ENCODE peak calls at places on chromosomes 1 and 21, in five cellular contexts. One of them, this sample, is unnamed.

GRCh38 chr1:23466423-23466989 is 17.5 kb downstream of the ASAP3 start:
- DNase-seq in A549: no peak
- DNase-seq in H1: no peak
- DNase-seq in K562: no peak
- DNase-seq in stomach: no peak
- DNase-seq in this sample: no peak

GRCh38 chr21:44088401-44088780 is 18.8 kb upstream of the PWP2 start:
- DNase-seq in A549: no peak
- DNase-seq in H1: no peak
- DNase-seq in K562: no peak
- DNase-seq in stomach: peak
- DNase-seq in this sample: no peak

GRCh38 chr21:41246808-41247207 is 69.8 kb upstream of the FAM3B start:
- DNase-seq in A549: no peak
- DNase-seq in H1: no peak
- DNase-seq in K562: no peak
- DNase-seq in stomach: no peak
- DNase-seq in this sample: no peak

GRCh38 chr1:226520640-226521355 is 27.8 kb upstream of the STUM start:
- DNase-seq in A549: no peak
- DNase-seq in H1: no peak
- DNase-seq in K562: no peak
- DNase-seq in stomach: no peak
- DNase-seq in this sample: no peak

GRCh38 chr1:20717452-20718342 is at the start of gene KIF17:
- DNase-seq in A549: peak
- DNase-seq in H1: no peak
- DNase-seq in K562: peak
- DNase-seq in stomach: peak
- DNase-seq in this sample: peak

GRCh38 chr1:231929311-231929710 is 302.7 kb downstream of the DISC1 start:
- DNase-seq in A549: no peak
- DNase-seq in H1: no peak
- DNase-seq in K562: no peak
- DNase-seq in stomach: no peak
- DNase-seq in this sample: no peak

GRCh38 chr1:156295391-156295947 is at the start of gene GLMP:
- DNase-seq in A549: peak
- DNase-seq in H1: no peak
- DNase-seq in K562: peak
- DNase-seq in stomach: peak
- DNase-seq in this sample: peak

GRCh38 chr1:3534803-3535637 is 76.3 kb downstream of the MEGF6 start:
- DNase-seq in A549: no peak
- DNase-seq in H1: no peak
- DNase-seq in K562: no peak
- DNase-seq in stomach: no peak
- DNase-seq in this sample: no peak

GRCh38 chr1:160260436-160261382 is 1.6 kb downstream of the DCAF8 start:
- DNase-seq in A549: no peak
- DNase-seq in H1: no peak
- DNase-seq in K562: peak
- DNase-seq in stomach: no peak
- DNase-seq in this sample: no peak

GRCh38 chr1:119631086-119631432 is 17.0 kb downstream of the ZNF697 start:
- DNase-seq in A549: no peak
- DNase-seq in H1: no peak
- DNase-seq in K562: no peak
- DNase-seq in stomach: no peak
- DNase-seq in this sample: no peak

GRCh38 chr1:29197590-29197924 is 15.9 kb upstream of the SRSF4 start:
- DNase-seq in A549: peak
- DNase-seq in H1: no peak
- DNase-seq in K562: peak
- DNase-seq in stomach: peak
- DNase-seq in this sample: no peak

GRCh38 chr1:177849588-177849987 is 120.3 kb downstream of the SEC16B start:
- DNase-seq in A549: no peak
- DNase-seq in H1: no peak
- DNase-seq in K562: no peak
- DNase-seq in stomach: no peak
- DNase-seq in this sample: no peak

GRCh38 chr1:168348146-168348709 is 67.6 kb downstream of the TBX19 start:
- DNase-seq in A549: no peak
- DNase-seq in H1: no peak
- DNase-seq in K562: peak
- DNase-seq in stomach: no peak
- DNase-seq in this sample: no peak

GRCh38 chr1:235941852-235942624 is 75.3 kb upstream of the LYST start:
- DNase-seq in A549: no peak
- DNase-seq in H1: no peak
- DNase-seq in K562: no peak
- DNase-seq in stomach: no peak
- DNase-seq in this sample: no peak

GRCh38 chr1:31760422-31760900 is 3.7 kb downstream of the ADGRB2 start:
- DNase-seq in A549: peak
- DNase-seq in H1: no peak
- DNase-seq in K562: no peak
- DNase-seq in stomach: no peak
- DNase-seq in this sample: no peak

GRCh38 chr1:84913025-84913892 is 20.3 kb upstream of the LPAR3 start:
- DNase-seq in A549: no peak
- DNase-seq in H1: no peak
- DNase-seq in K562: no peak
- DNase-seq in stomach: no peak
- DNase-seq in this sample: no peak

GRCh38 chr21:34974162-34974981 is 74.7 kb downstream of the RUNX1 start:
- DNase-seq in A549: no peak
- DNase-seq in H1: no peak
- DNase-seq in K562: no peak
- DNase-seq in stomach: no peak
- DNase-seq in this sample: no peak

GRCh38 chr1:28027238-28027637 is 61.2 kb downstream of the EYA3 start:
- DNase-seq in A549: no peak
- DNase-seq in H1: no peak
- DNase-seq in K562: no peak
- DNase-seq in stomach: no peak
- DNase-seq in this sample: no peak

GRCh38 chr1:206931709-206932108 is 10.0 kb upstream of the FCMR start:
- DNase-seq in A549: no peak
- DNase-seq in H1: no peak
- DNase-seq in K562: no peak
- DNase-seq in stomach: no peak
- DNase-seq in this sample: no peak

GRCh38 chr21:34724857-34725195 is 56.0 kb downstream of the CLIC6 start:
- DNase-seq in A549: no peak
- DNase-seq in H1: no peak
- DNase-seq in K562: no peak
- DNase-seq in stomach: no peak
- DNase-seq in this sample: no peak

GRCh38 chr1:94622757-94623156 is 81.2 kb upstream of the F3 start:
- DNase-seq in A549: no peak
- DNase-seq in H1: no peak
- DNase-seq in K562: no peak
- DNase-seq in stomach: no peak
- DNase-seq in this sample: no peak

GRCh38 chr1:230589951-230590350 is 52.3 kb upstream of the COG2 start:
- DNase-seq in A549: no peak
- DNase-seq in H1: no peak
- DNase-seq in K562: no peak
- DNase-seq in stomach: no peak
- DNase-seq in this sample: no peak

GRCh38 chr21:32826317-32827167 is 55.0 kb upstream of the PAXBP1 start:
- DNase-seq in A549: peak
- DNase-seq in H1: no peak
- DNase-seq in K562: peak
- DNase-seq in stomach: no peak
- DNase-seq in this sample: no peak

GRCh38 chr1:100847481-100847880 is 47.2 kb downstream of the EXTL2 start:
- DNase-seq in A549: no peak
- DNase-seq in H1: no peak
- DNase-seq in K562: no peak
- DNase-seq in stomach: no peak
- DNase-seq in this sample: no peak

GRCh38 chr1:227791425-227792090 is 23.9 kb upstream of the PRSS38 start:
- DNase-seq in A549: no peak
- DNase-seq in H1: no peak
- DNase-seq in K562: no peak
- DNase-seq in stomach: no peak
- DNase-seq in this sample: no peak

GRCh38 chr1:143720087-143721023 is 251.4 kb downstream of the FAM72C start:
- DNase-seq in A549: peak
- DNase-seq in H1: no peak
- DNase-seq in K562: peak
- DNase-seq in stomach: no peak
- DNase-seq in this sample: no peak

GRCh38 chr1:214228976-214229375 is 52.0 kb upstream of the SMYD2 start:
- DNase-seq in A549: no peak
- DNase-seq in H1: no peak
- DNase-seq in K562: no peak
- DNase-seq in stomach: no peak
- DNase-seq in this sample: no peak

GRCh38 chr1:92929461-92929860 is 31.8 kb downstream of the DIPK1A start:
- DNase-seq in A549: no peak
- DNase-seq in H1: no peak
- DNase-seq in K562: no peak
- DNase-seq in stomach: no peak
- DNase-seq in this sample: no peak

GRCh38 chr1:110594466-110595076 is 11.6 kb downstream of the KCNA2 start:
- DNase-seq in A549: no peak
- DNase-seq in H1: no peak
- DNase-seq in K562: no peak
- DNase-seq in stomach: no peak
- DNase-seq in this sample: no peak

GRCh38 chr1:12114340-12114683 is 51.2 kb downstream of the TNFRSF8 start:
- DNase-seq in A549: no peak
- DNase-seq in H1: no peak
- DNase-seq in K562: no peak
- DNase-seq in stomach: no peak
- DNase-seq in this sample: no peak

GRCh38 chr1:17826165-17826488 is 71.0 kb downstream of the ACTL8 start:
- DNase-seq in A549: peak
- DNase-seq in H1: no peak
- DNase-seq in K562: peak
- DNase-seq in stomach: peak
- DNase-seq in this sample: peak

GRCh38 chr1:59695301-59695700 is 119.4 kb upstream of the HOOK1 start:
- DNase-seq in A549: no peak
- DNase-seq in H1: no peak
- DNase-seq in K562: no peak
- DNase-seq in stomach: no peak
- DNase-seq in this sample: no peak

GRCh38 chr1:184060316-184060715 is 8.8 kb downstream of the TSEN15 start:
- DNase-seq in A549: no peak
- DNase-seq in H1: no peak
- DNase-seq in K562: no peak
- DNase-seq in stomach: no peak
- DNase-seq in this sample: no peak

GRCh38 chr1:119139857-119140176 is 636 bp downstream of the WARS2 start:
- DNase-seq in A549: no peak
- DNase-seq in H1: no peak
- DNase-seq in K562: no peak
- DNase-seq in stomach: no peak
- DNase-seq in this sample: no peak

GRCh38 chr1:94153133-94153532 is 32.2 kb upstream of the ABCA4 start:
- DNase-seq in A549: no peak
- DNase-seq in H1: no peak
- DNase-seq in K562: no peak
- DNase-seq in stomach: no peak
- DNase-seq in this sample: no peak

GRCh38 chr1:114712987-114713386 is 3.6 kb downstream of the NRAS start:
- DNase-seq in A549: no peak
- DNase-seq in H1: no peak
- DNase-seq in K562: no peak
- DNase-seq in stomach: no peak
- DNase-seq in this sample: no peak

GRCh38 chr1:114718661-114719423 is 2.3 kb upstream of the NRAS start:
- DNase-seq in A549: no peak
- DNase-seq in H1: no peak
- DNase-seq in K562: no peak
- DNase-seq in stomach: no peak
- DNase-seq in this sample: no peak

GRCh38 chr1:114719424-114719787 is 2.8 kb upstream of the NRAS start:
- DNase-seq in A549: no peak
- DNase-seq in H1: no peak
- DNase-seq in K562: no peak
- DNase-seq in stomach: no peak
- DNase-seq in this sample: no peak

GRCh38 chr1:114715952-114716303 is 643 bp downstream of the NRAS start:
- DNase-seq in A549: no peak
- DNase-seq in H1: no peak
- DNase-seq in K562: peak
- DNase-seq in stomach: no peak
- DNase-seq in this sample: no peak

GRCh38 chr1:114716304-114717158 is at the start of gene NRAS:
- DNase-seq in A549: peak
- DNase-seq in H1: peak
- DNase-seq in K562: peak
- DNase-seq in stomach: peak
- DNase-seq in this sample: peak
- TF ChIP-seq EP300 in A549: no peak
- TF ChIP-seq EP300 in H1: no peak
- TF ChIP-seq EP300 in K562: peak
- TF ChIP-seq EP300 in stomach: peak
- TF ChIP-seq EP300 in this sample: peak

DNA sequence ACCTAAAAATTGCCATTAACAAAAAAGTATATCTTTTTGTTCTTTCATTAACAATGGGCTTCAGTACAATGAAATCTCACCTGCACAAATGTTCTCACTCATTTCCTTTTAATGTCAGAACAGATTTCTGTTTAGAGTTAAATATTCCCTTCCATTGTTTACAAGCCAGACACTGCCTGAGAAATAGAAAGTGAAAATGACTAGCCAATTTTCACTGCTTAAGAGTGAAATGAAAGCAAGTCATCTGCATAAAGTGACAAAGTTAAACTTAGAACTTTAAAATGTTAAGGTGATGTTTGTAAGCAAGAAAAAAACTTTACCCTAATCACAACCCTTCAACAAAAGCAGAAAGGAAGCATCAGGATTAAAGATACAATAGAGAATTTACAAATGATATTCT is 27.5 kb downstream of the COA6 start:
- DNase-seq in A549: no peak
- DNase-seq in H1: no peak
- DNase-seq in K562: no peak
- DNase-seq in stomach: no peak
- DNase-seq in this sample: no peak
- H3K4me3 ChIP-seq in A549: no peak
- H3K4me3 ChIP-seq in H1: no peak
- H3K4me3 ChIP-seq in K562: no peak
- H3K4me3 ChIP-seq in stomach: no peak
- H3K4me3 ChIP-seq in this sample: no peak

GRCh38 chr1:15696956-15697521 is 12.9 kb downstream of the PLEKHM2 start:
- DNase-seq in A549: no peak
- DNase-seq in H1: no peak
- DNase-seq in K562: no peak
- DNase-seq in stomach: no peak
- DNase-seq in this sample: no peak
- TF ChIP-seq EP300 in A549: no peak
- TF ChIP-seq EP300 in H1: no peak
- TF ChIP-seq EP300 in K562: no peak
- TF ChIP-seq EP300 in stomach: no peak
- TF ChIP-seq EP300 in this sample: peak

GRCh38 chr1:43653339-43653738 is 3.4 kb downstream of the KDM4A start:
- DNase-seq in A549: peak
- DNase-seq in H1: no peak
- DNase-seq in K562: peak
- DNase-seq in stomach: no peak
- DNase-seq in this sample: no peak
- H3K4me3 ChIP-seq in A549: no peak
- H3K4me3 ChIP-seq in H1: no peak
- H3K4me3 ChIP-seq in K562: no peak
- H3K4me3 ChIP-seq in stomach: no peak
- H3K4me3 ChIP-seq in this sample: no peak

This sample was measured in tibial nerve.